ENCODE peak calls at places on chromosomes 13 and 19, in four cellular contexts. B is choroid plexus epithelial cell, S is breast epithelium, N is IMR-90. O is an unnamed sample.
A peak's percentile ranks its signal among the peaks of the same experiment; 100 is the strongest.

GRCh38 chr19:16445238-16446107 is 26.3 kb downstream of the EPS15L1 start:
- DNase-seq in B (peak; percentile 55), S (no peak), N (peak; percentile 83), O (no peak)

GRCh38 chr13:113567681-113568080 is 16.9 kb upstream of the TFDP1 start:
- DNase-seq in B (no peak), S (peak; percentile 7), N (no peak), O (no peak)

GRCh38 chr13:53351040-53351439 is 322.4 kb downstream of the OLFM4 start:
- DNase-seq in B (no peak), S (no peak), N (no peak), O (no peak)

GRCh38 chr19:35716985-35717664 is 678 bp upstream of the KMT2B start:
- DNase-seq in B (peak; percentile 97), S (peak; percentile 96), N (peak; percentile 94), O (peak; percentile 83)

GRCh38 chr13:34654682-34655081 is 287.4 kb upstream of the NBEA start:
- DNase-seq in B (peak; percentile 25), S (no peak), N (no peak), O (no peak)

GRCh38 chr19:3586124-3586626 is 897 bp downstream of the GIPC3 start:
- DNase-seq in B (no peak), S (no peak), N (no peak), O (no peak)

GRCh38 chr13:40519637-40520036 is 146.8 kb downstream of the FOXO1 start:
- DNase-seq in B (no peak), S (no peak), N (no peak), O (no peak)

GRCh38 chr19:4707956-4708650 is 15.5 kb downstream of the DPP9 start:
- DNase-seq in B (peak; percentile 64), S (peak; percentile 83), N (peak; percentile 53), O (peak; percentile 84)

DNA sequence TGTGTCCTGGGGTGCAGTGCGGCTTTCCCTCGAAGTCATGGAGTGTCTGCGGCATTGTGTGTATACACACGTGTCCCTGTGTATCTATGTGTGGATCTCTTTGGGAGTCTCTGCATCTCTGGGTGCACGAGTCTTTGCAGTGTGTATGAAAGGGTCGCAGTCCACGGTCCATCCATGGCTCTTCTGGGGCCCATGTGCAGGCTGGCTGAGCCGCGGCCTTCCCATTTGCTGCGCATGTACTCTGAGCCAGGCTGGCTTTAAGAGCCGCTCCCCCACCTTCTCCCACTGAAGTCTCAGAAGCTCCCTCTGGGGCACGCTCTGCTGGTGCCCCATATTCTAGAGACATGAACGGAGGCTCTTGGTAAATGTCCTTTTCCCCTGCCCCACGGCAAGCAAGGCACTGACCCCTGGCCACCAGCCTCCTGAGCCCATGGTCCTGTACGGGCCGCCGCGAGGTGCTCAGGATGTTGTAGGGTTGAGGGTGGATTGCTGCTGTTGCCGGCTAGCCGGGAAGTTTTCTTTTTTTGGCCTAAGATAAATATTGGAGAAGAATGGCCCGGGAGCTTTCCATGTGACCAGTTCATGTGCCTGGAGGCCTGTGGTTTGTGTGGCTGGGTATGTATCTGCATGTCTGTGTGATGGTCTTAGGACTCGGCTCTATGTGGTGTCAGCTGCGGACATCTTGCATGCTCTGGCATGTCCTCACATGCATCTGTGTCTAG is 31.9 kb downstream of the PAK4 start:
- DNase-seq in B (peak; percentile 50), S (no peak), N (peak; percentile 28), O (no peak)
- H3K4me3 ChIP-seq in B (no peak overlapping the region), S (peak overlapping the region; percentile 59), N (no peak overlapping the region), O (no peak overlapping the region)

GRCh38 chr19:447064-447426 is 13.8 kb downstream of the SHC2 start:
- DNase-seq in B (no peak), S (no peak), N (no peak), O (no peak)
- TF ChIP-seq CTCF in B (no peak), S (no peak), N (no peak), O (no peak)

GRCh38 chr13:25167775-25168174 is 4.3 kb downstream of the AMER2 start:
- DNase-seq in B (no peak), S (no peak), N (no peak), O (no peak)
- H3K4me3 ChIP-seq in B (no peak overlapping the region), S (no peak overlapping the region), N (no peak overlapping the region), O (no peak overlapping the region)

DNA sequence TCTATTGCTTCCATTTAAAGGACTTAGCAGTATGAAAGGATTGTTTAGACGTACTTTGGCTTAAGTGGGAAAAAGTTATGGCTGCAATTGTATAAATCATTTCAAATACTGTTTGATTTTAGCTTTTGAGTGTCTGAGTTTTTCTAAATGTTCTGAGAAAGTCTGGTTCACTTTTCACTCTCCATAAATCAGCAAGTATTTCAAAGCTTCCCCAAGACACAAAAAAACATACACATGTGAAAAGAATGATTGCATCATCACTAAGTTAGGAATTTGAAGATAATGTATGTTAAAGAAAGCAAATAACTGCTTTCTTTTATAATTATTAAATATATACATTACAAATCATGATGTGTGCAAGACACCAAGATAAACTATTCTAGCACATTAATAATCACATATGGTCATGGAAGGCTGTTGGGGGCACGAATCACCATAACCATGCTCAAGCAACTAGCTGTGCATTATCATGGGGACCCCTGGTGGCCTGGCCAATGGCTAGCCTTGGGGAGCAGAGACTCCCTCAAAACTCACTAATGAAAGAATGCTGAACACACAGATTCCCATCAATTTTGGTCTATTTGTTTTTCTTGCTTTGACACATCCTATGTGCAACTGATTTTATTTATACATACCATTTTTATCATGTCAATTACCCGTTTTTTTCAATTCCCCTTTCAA is 111.1 kb downstream of the MIPEP start:
- DNase-seq in B (peak; percentile 43), S (no peak), N (peak; percentile 83), O (peak; percentile 74)
- TF ChIP-seq CTCF in B (peak; percentile 44), S (no peak), N (peak; percentile 35), O (peak; percentile 22)

GRCh38 chr19:10112037-10112751 is 701 bp downstream of the P2RY11 start:
- DNase-seq in B (peak; percentile 33), S (no peak), N (no peak), O (no peak)

GRCh38 chr19:10113964-10114650 is 2.6 kb downstream of the P2RY11 start:
- DNase-seq in B (no peak), S (no peak), N (no peak), O (no peak)

GRCh38 chr19:10112895-10113591 is 1.6 kb downstream of the P2RY11 start:
- DNase-seq in B (peak; percentile 44), S (no peak), N (no peak), O (no peak)

GRCh38 chr19:10114651-10115391 is 3.3 kb downstream of the P2RY11 start:
- DNase-seq in B (no peak), S (no peak), N (no peak), O (no peak)

DNA sequence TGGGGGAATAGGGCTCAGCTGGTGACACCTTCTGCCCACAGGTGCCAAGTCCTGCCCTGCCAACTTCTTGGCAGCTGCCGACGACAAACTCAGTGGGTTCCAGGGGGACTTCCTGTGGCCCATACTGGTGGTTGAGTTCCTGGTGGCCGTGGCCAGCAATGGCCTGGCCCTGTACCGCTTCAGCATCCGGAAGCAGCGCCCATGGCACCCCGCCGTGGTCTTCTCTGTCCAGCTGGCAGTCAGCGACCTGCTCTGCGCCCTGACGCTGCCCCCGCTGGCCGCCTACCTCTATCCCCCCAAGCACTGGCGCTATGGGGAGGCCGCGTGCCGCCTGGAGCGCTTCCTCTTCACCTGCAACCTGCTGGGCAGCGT is 2.1 kb downstream of the P2RY11 start:
- DNase-seq in B (no peak), S (no peak), N (no peak), O (no peak)
- H3K4me3 ChIP-seq in B (no peak overlapping the region), S (no peak overlapping the region), N (no peak overlapping the region), O (no peak overlapping the region)

O was measured in fibroblast of villous mesenchyme.